ENCODE peak calls at places on chromosomes 16 and 17, in four cellular contexts. M is WTC11, Q is K562, Y is SK-N-SH. R is an unnamed sample.
A peak's percentile ranks its signal among the peaks of the same experiment; 100 is the strongest.

GRCh38 chr17:74179576-74179975 is 23.9 kb upstream of the RPL38 start:
- DNase-seq in M (no peak), Q (no peak), Y (no peak), R (no peak)

GRCh38 chr17:42441717-42442565 is 16.7 kb upstream of the ATP6V0A1 start:
- DNase-seq in M (no peak), Q (no peak), Y (no peak), R (no peak)

GRCh38 chr17:57675988-57676387 is 69.1 kb downstream of the CCDC182 start:
- DNase-seq in M (no peak), Q (no peak), Y (no peak), R (no peak)

GRCh38 chr16:26051078-26051477 is 359.3 kb downstream of the HS3ST4 start:
- DNase-seq in M (no peak), Q (no peak), Y (no peak), R (no peak)

GRCh38 chr16:27175888-27176287 is 27.4 kb upstream of the KDM8 start:
- DNase-seq in M (no peak), Q (peak; percentile 50), Y (no peak), R (no peak)

GRCh38 chr16:2038359-2039285 is 9.0 kb downstream of the NTHL1 start:
- DNase-seq in M (no peak), Q (no peak), Y (peak; percentile 73), R (no peak)

GRCh38 chr16:80167657-80168056 is 373.1 kb upstream of the DYNLRB2 start:
- DNase-seq in M (no peak), Q (no peak), Y (no peak), R (no peak)

GRCh38 chr17:77253611-77254051 is 112.9 kb downstream of the SEC14L1 start:
- DNase-seq in M (no peak), Q (no peak), Y (no peak), R (no peak)

GRCh38 chr16:78794581-78795300 is 695.3 kb downstream of the WWOX start:
- DNase-seq in M (no peak), Q (no peak), Y (no peak), R (no peak)

GRCh38 chr16:81376880-81377279 is 62.1 kb downstream of the GAN start:
- DNase-seq in M (no peak), Q (no peak), Y (no peak), R (no peak)

GRCh38 chr17:79658811-79659207 is 48.0 kb upstream of the RBFOX3 start:
- DNase-seq in M (peak; percentile 63), Q (peak; percentile 38), Y (peak; percentile 77), R (no peak)

GRCh38 chr17:72370819-72371218 is 250.0 kb downstream of the SOX9 start:
- DNase-seq in M (no peak), Q (peak; percentile 16), Y (no peak), R (no peak)

DNA sequence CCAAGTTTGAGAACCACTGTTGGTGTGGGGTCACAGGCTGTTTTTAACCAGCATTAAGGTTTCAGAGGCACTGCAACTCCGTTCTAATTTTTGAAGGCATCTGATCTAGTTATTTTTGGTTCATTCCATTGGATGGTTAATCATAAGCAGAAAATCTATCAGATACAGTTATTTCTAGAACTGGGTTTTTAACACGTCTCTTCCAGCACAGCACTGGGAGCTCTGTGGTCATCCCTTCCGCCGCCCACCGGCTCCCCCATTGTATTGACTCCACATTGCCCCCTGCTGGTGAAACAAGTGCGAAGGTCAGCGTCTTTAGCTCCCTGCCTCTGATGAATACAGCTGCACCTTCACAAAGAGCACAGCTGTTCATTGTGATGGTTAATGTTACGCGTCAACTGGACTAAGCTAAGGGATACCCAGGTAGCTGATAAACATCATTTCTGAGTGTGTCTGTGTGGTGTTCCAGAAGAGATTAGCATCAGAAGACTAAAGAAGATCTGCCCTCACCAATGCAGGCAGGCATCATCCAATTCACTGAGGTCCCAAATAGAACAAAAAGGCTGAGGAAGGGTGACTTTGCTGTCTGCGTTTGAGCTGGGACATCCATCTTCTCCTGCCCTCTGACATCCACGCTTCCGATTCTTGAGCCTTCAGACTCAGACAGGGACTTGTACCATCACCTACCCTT is 8.5 kb downstream of the CCL18 start:
- DNase-seq in M (peak; percentile 83), Q (peak; percentile 78), Y (peak; percentile 62), R (peak; percentile 69)
- TF ChIP-seq USF1 in M (no peak), Q (no peak), Y (no peak), R (no peak)

GRCh38 chr16:8575399-8575798 is 14.9 kb downstream of the TMEM114 start:
- DNase-seq in M (no peak), Q (no peak), Y (no peak), R (no peak)
- TF ChIP-seq USF1 in M (no peak), Q (no peak), Y (no peak), R (no peak)

GRCh38 chr17:33967608-33968349 is 287.3 kb upstream of the CCL2 start:
- DNase-seq in M (no peak), Q (no peak), Y (no peak), R (no peak)

GRCh38 chr17:33962857-33963655 is 292.0 kb upstream of the CCL2 start:
- DNase-seq in M (no peak), Q (no peak), Y (no peak), R (peak; percentile 39)

GRCh38 chr17:33966410-33967063 is 288.5 kb upstream of the CCL2 start:
- DNase-seq in M (no peak), Q (no peak), Y (no peak), R (no peak)

GRCh38 chr17:33968350-33969044 is 286.6 kb upstream of the CCL2 start:
- DNase-seq in M (no peak), Q (peak; percentile 39), Y (no peak), R (peak; percentile 83)

DNA sequence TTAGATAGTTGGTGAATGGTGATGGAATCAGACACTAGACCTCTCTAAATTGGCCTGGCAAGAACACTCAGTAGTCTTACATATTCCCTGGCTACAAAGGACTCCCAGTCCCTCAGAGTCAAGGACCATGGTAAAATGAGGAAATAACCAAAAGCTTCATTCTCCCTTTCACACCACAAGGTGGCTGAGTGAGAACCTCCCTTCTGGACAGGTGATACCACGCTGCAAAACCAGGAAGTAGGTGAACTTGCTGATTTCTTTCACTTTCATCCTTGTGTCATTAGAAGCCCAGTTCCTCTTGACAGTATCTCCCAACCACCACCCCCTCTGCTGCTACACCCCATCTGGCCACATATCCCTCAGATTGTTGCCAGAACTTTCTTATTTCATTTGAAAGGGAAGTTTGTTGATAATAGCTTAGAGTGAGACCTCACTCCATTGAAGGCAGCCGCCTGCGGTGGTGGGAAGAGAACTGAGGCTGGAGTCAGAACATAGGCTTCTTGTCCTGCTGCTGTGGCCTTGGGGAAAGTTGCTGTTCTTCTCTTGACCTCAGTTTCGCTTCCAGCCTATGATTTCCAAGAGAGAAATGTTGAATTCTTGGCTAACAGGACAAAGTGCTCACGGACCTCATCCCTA is 290.6 kb upstream of the CCL2 start:
- DNase-seq in M (no peak), Q (peak; percentile 32), Y (no peak), R (peak; percentile 84)
- TF ChIP-seq USF1 in M (no peak), Q (no peak), Y (no peak), R (no peak)

DNA sequence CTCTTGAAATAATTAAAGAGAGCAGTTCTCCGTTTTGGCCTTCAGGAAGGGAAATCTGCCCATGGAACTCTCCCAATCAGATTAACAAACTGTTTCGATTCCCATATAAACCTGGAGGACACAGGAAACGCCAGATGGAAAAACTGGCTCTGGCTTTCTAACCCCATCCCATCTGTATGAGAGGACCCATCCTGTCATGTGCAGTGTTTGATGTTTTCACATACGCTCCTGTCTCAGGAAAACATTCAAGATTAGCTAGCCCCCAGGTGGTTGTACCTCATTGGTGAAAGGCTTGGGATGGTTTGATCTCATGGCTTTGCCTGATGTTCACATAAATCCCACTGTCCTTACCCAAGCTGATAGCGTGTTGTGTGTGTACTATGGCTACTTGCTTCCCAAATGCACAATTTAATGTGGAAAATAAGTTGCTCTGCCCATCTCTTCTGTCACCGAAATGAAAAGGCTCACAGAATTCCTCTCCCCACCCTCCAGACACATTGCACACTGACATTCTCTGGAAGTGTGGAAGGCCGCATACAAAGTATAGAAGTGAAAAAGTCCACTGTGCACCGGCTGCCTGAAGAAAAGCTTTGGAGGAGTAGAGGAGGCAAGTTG is 18.2 kb upstream of the ERN1 start:
- DNase-seq in M (no peak), Q (no peak), Y (peak; percentile 78), R (no peak)
- TF ChIP-seq USF1 in M (no peak), Q (no peak), Y (no peak), R (no peak)

R was measured in GM12878.